ENCODE peak calls at places on chromosomes 4 and X, in ten cellular contexts. R is HuH-7, B is T-cell, Z is neuronal stem cell, G is NCI-H2171 treated with DMSO at 0.1 percent for 48 hours, H is ovary, T is uterus, E is GM04503, A is mesendoderm, D is naive B cell. Q is an unnamed sample.

GRCh38 chr4:15665738-15666365 is 10.7 kb upstream of the FBXL5 start:
- DNase-seq in H (no peak), R (no peak), A (no peak), E (no peak), G (no peak), T (no peak), D (no peak), B (no peak), Z (no peak), Q (no peak)

GRCh38 chr4:66048861-66049260 is 378.6 kb upstream of the EPHA5 start:
- DNase-seq in H (no peak), D (no peak), G (peak; percentile 83), R (no peak), T (no peak), B (no peak), Z (no peak), A (no peak), E (no peak), Q (no peak)

GRCh38 chr4:185369729-185370128 is 26.0 kb downstream of the LRP2BP start:
- DNase-seq in A (no peak), B (no peak), H (no peak), G (no peak), R (no peak), Z (no peak), E (no peak), T (no peak), D (no peak), Q (no peak)

GRCh38 chr4:703336-704197 is 2.1 kb upstream of the PCGF3 start:
- DNase-seq in B (no peak), T (no peak), Z (no peak), G (no peak), R (no peak), H (peak; percentile 48), E (no peak), A (no peak), D (no peak), Q (no peak)

GRCh38 chr4:99841143-99841542 is 24.5 kb downstream of the DAPP1 start:
- DNase-seq in R (no peak), Z (no peak), B (no peak), D (no peak), A (no peak), E (no peak), T (no peak), H (no peak), G (no peak), Q (no peak)

GRCh38 chrX:130144509-130144908 is 21.1 kb downstream of the AIFM1 start:
- DNase-seq in R (no peak), B (no peak), H (no peak), G (no peak), D (no peak), Z (no peak), E (no peak), A (no peak), T (no peak), Q (no peak)

GRCh38 chr4:6381571-6382123 is 90.8 kb downstream of the PPP2R2C start:
- DNase-seq in R (no peak), B (no peak), D (no peak), T (no peak), G (no peak), A (no peak), Z (no peak), H (no peak), E (no peak), Q (no peak)

GRCh38 chrX:13666836-13667235 is 13.9 kb downstream of the TCEANC start:
- DNase-seq in E (no peak), T (no peak), A (no peak), B (no peak), D (no peak), G (no peak), Z (no peak), R (no peak), H (no peak), Q (no peak)

GRCh38 chrX:23822397-23822796 is 39.4 kb downstream of the SAT1 start:
- DNase-seq in G (no peak), T (no peak), H (no peak), B (no peak), R (no peak), E (no peak), A (no peak), D (no peak), Z (no peak), Q (no peak)

GRCh38 chrX:114905251-114905650 is 112.2 kb downstream of the IL13RA2 start:
- DNase-seq in Z (no peak), H (no peak), B (no peak), R (no peak), D (no peak), A (no peak), G (no peak), T (no peak), E (no peak), Q (no peak)

GRCh38 chrX:151402719-151403390 is 5.8 kb downstream of the VMA21 start:
- DNase-seq in Z (no peak), B (no peak), D (no peak), T (no peak), G (no peak), H (no peak), E (no peak), R (no peak), A (no peak), Q (no peak)

GRCh38 chrX:30880058-30880457 is 9.0 kb downstream of the TAB3 start:
- DNase-seq in G (no peak), H (no peak), B (no peak), R (no peak), A (no peak), D (no peak), E (no peak), Z (no peak), T (no peak), Q (no peak)

GRCh38 chr4:57351716-57352115 is 241.5 kb upstream of the IGFBP7 start:
- DNase-seq in H (no peak), G (no peak), R (no peak), T (no peak), B (no peak), A (no peak), D (no peak), E (no peak), Z (no peak), Q (no peak)

GRCh38 chr4:52059372-52059771 is 8.3 kb downstream of the SPATA18 start:
- DNase-seq in H (no peak), G (no peak), A (no peak), B (no peak), Z (no peak), T (no peak), R (no peak), D (no peak), E (peak; percentile 45), Q (no peak)

GRCh38 chr4:42313872-42314271 is 83.4 kb upstream of the SHISA3 start:
- DNase-seq in D (no peak), Z (no peak), G (no peak), T (no peak), B (no peak), R (no peak), A (no peak), E (no peak), H (no peak), Q (no peak)

GRCh38 chr4:184355111-184355604 is 119.2 kb downstream of the IRF2 start:
- DNase-seq in H (no peak), B (peak; percentile 27), Z (no peak), G (no peak), D (peak; percentile 37), E (peak; percentile 64), A (no peak), T (no peak), R (no peak), Q (no peak)

GRCh38 chrX:40734956-40735317 is 405 bp downstream of the MED14 start:
- DNase-seq in A (no peak), D (no peak), E (no peak), R (no peak), H (no peak), G (peak; percentile 18), Z (no peak), T (peak; percentile 36), B (peak; percentile 30), Q (no peak)

GRCh38 chrX:138026211-138026610 is 460.3 kb downstream of the ZIC3 start:
- DNase-seq in Z (no peak), D (no peak), G (no peak), B (no peak), A (peak; percentile 21), H (no peak), T (no peak), R (peak; percentile 0), E (no peak), Q (no peak)

GRCh38 chrX:103635436-103635835 is 6.7 kb downstream of the TCEAL1 start:
- DNase-seq in B (no peak), H (no peak), A (no peak), R (no peak), E (no peak), Z (no peak), G (no peak), D (no peak), T (no peak), Q (no peak)

GRCh38 chrX:39559229-39559628 is 538.5 kb downstream of the BCOR start:
- DNase-seq in D (no peak), A (no peak), G (no peak), Z (no peak), B (no peak), H (no peak), R (no peak), T (no peak), E (peak; percentile 13), Q (no peak)

GRCh38 chr4:76867880-76868655 is 29.9 kb downstream of the SOWAHB start:
- DNase-seq in A (peak; percentile 94), T (no peak), Z (no peak), R (no peak), H (no peak), D (no peak), G (no peak), E (no peak), B (no peak), Q (no peak)

GRCh38 chr4:172785623-172786022 is 383.0 kb upstream of the GALNT7 start:
- DNase-seq in Z (no peak), R (no peak), A (no peak), D (no peak), E (no peak), T (no peak), B (no peak), H (no peak), G (no peak), Q (no peak)

GRCh38 chr4:118941149-118941548 is 52.5 kb downstream of the SYNPO2 start:
- DNase-seq in H (no peak), A (no peak), B (no peak), G (no peak), Z (no peak), T (peak; percentile 43), E (no peak), D (no peak), R (no peak), Q (no peak)

GRCh38 chrX:149453030-149453429 is 52.1 kb downstream of the IDS start:
- DNase-seq in A (peak; percentile 69), R (no peak), Z (no peak), T (no peak), G (no peak), B (no peak), D (no peak), E (peak; percentile 59), H (no peak), Q (no peak)

GRCh38 chr4:58136611-58137010 is 1026.4 kb upstream of the IGFBP7 start:
- DNase-seq in Z (no peak), B (no peak), E (no peak), T (no peak), R (no peak), A (no peak), D (no peak), G (no peak), H (no peak), Q (no peak)

GRCh38 chrX:56564921-56565861 is 1.8 kb downstream of the UBQLN2 start:
- DNase-seq in H (no peak), B (peak; percentile 0), A (peak; percentile 7), E (no peak), R (no peak), G (no peak), T (no peak), Z (peak; percentile 2), D (no peak), Q (no peak)

GRCh38 chr4:174377613-174378012 is 93.9 kb downstream of the CEP44 start:
- DNase-seq in R (no peak), E (no peak), T (no peak), A (no peak), D (no peak), Z (no peak), G (no peak), B (no peak), H (no peak), Q (no peak)

GRCh38 chr4:157315968-157316367 is 95.4 kb downstream of the GRIA2 start:
- DNase-seq in R (no peak), B (no peak), H (no peak), Z (no peak), T (no peak), D (no peak), A (no peak), E (no peak), G (no peak), Q (no peak)